ENCODE peak calls at places on chromosomes 3 and 15, in five cellular contexts. U is stimulated activated effector memory CD8-positive, alpha-beta T cell treated with anti-CD3 and anti-CD28 coated beads, Interleukin-12 subunit alpha, Interleukin-12 subunit beta, amount 100 ng/mL, for 72 hours; I is OCI-M1; H is SW480; O is AG20443. M is an unnamed sample.
A peak's percentile ranks its signal among the peaks of the same experiment; 100 is the strongest.

GRCh38 chr15:40095381-40096093 is 13.1 kb downstream of the BMF start:
- DNase-seq in U (no peak), I (no peak), H (no peak), O (no peak), M (no peak)

GRCh38 chr3:119294402-119294888 is 262 bp downstream of the ARHGAP31 start:
- DNase-seq in U (peak; percentile 54), I (peak; percentile 60), H (no peak), O (peak; percentile 50), M (no peak)

GRCh38 chr15:64774556-64775523 is 549 bp downstream of the RBPMS2 start:
- DNase-seq in U (no peak), I (no peak), H (no peak), O (peak; percentile 62), M (no peak)

GRCh38 chr15:27271258-27271657 is 300.3 kb downstream of the GABRG3 start:
- DNase-seq in U (no peak), I (no peak), H (no peak), O (no peak), M (no peak)

GRCh38 chr3:126954141-126954845 is 28.6 kb upstream of the PLXNA1 start:
- DNase-seq in U (no peak), I (no peak), H (no peak), O (peak; percentile 21), M (no peak)

GRCh38 chr15:89333959-89334509 is 590 bp downstream of the POLG start:
- DNase-seq in U (no peak), I (no peak), H (no peak), O (no peak), M (no peak)

GRCh38 chr15:82135645-82136044 is 89.8 kb upstream of the MEX3B start:
- DNase-seq in U (no peak), I (no peak), H (no peak), O (no peak), M (peak; percentile 65)

GRCh38 chr15:26967719-26968269 is 3.2 kb upstream of the GABRG3 start:
- DNase-seq in U (no peak), I (no peak), H (no peak), O (no peak), M (no peak)

GRCh38 chr3:16064660-16065414 is 109.6 kb upstream of the GALNT15 start:
- DNase-seq in U (no peak), I (peak; percentile 31), H (no peak), O (peak; percentile 65), M (peak; percentile 89)

GRCh38 chr3:54818942-54819341 is 108.9 kb downstream of the LRTM1 start:
- DNase-seq in U (no peak), I (no peak), H (no peak), O (no peak), M (no peak)

GRCh38 chr3:196135693-196136639 is 54.1 kb upstream of the TFRC start:
- DNase-seq in U (no peak), I (no peak), H (no peak), O (peak; percentile 34), M (peak; percentile 29)

GRCh38 chr3:89867286-89867685 is 759.9 kb downstream of the EPHA3 start:
- DNase-seq in U (no peak), I (no peak), H (no peak), O (no peak), M (peak; percentile 36)

GRCh38 chr3:15964605-15965061 is 166.9 kb upstream of the ANKRD28 start:
- DNase-seq in U (no peak), I (no peak), H (no peak), O (peak; percentile 56), M (peak; percentile 45)

GRCh38 chr3:53238881-53239280 is 16.9 kb downstream of the TKT start:
- DNase-seq in U (no peak), I (no peak), H (no peak), O (no peak), M (no peak)

GRCh38 chr3:153591566-153592221 is 429.7 kb downstream of the RAP2B start:
- DNase-seq in U (no peak), I (peak; percentile 47), H (no peak), O (no peak), M (no peak)

GRCh38 chr3:114411811-114412803 is 118.3 kb downstream of the TIGIT start:
- DNase-seq in U (peak; percentile 6), I (no peak), H (peak; percentile 39), O (peak; percentile 42), M (peak; percentile 82)

GRCh38 chr15:48681274-48681840 is 35.8 kb upstream of the FBN1 start:
- DNase-seq in U (no peak), I (no peak), H (no peak), O (peak; percentile 36), M (no peak)

GRCh38 chr3:153285194-153285641 is 123.2 kb downstream of the RAP2B start:
- DNase-seq in U (no peak), I (peak; percentile 45), H (no peak), O (peak; percentile 55), M (peak; percentile 38)

GRCh38 chr3:49912787-49913375 is 9.2 kb upstream of the MST1R start:
- DNase-seq in U (no peak), I (no peak), H (peak; percentile 17), O (no peak), M (no peak)

GRCh38 chr3:143627336-143627735 is 220.9 kb downstream of the SLC9A9 start:
- DNase-seq in U (no peak), I (no peak), H (no peak), O (peak; percentile 29), M (peak; percentile 82)

GRCh38 chr15:51223771-51224229 is 114.6 kb downstream of the CYP19A1 start:
- DNase-seq in U (no peak), I (peak; percentile 80), H (peak; percentile 76), O (peak; percentile 85), M (peak; percentile 92)

GRCh38 chr3:161671141-161671540 is 174.5 kb downstream of the OTOL1 start:
- DNase-seq in U (no peak), I (no peak), H (no peak), O (no peak), M (no peak)